ENCODE peak calls at places on chromosomes 4 and X, in eight cellular contexts. B is AG09309, I is choroid plexus epithelial cell, N is MM.1S, L is sigmoid colon, J is heart right ventricle, P is SK-N-SH, T is stomach. V is an unnamed sample.

GRCh38 chr4:152501846-152502536 is 33.9 kb downstream of the FBXW7 start:
- DNase-seq in L (no peak), P (no peak), B (no peak), J (no peak), N (no peak), I (peak), T (no peak), V (peak)

GRCh38 chr4:128553665-128554515 is 255.6 kb upstream of the JADE1 start:
- DNase-seq in P (peak), J (no peak), L (no peak), T (no peak), B (no peak), I (peak), N (peak), V (no peak)

GRCh38 chr4:65943076-65943475 is 272.8 kb upstream of the EPHA5 start:
- DNase-seq in N (no peak), P (no peak), B (peak), I (peak), J (no peak), T (no peak), L (no peak), V (no peak)

GRCh38 chr4:31020363-31020762 is 300.2 kb downstream of the PCDH7 start:
- DNase-seq in B (no peak), J (no peak), T (no peak), P (no peak), N (no peak), L (no peak), I (no peak), V (no peak)

GRCh38 chr4:126338572-126338971 is 1023.8 kb downstream of the FAT4 start:
- DNase-seq in J (no peak), B (no peak), I (no peak), P (peak), L (no peak), N (no peak), T (no peak), V (no peak)

GRCh38 chrX:85964744-85965143 is 82.6 kb downstream of the CHM start:
- DNase-seq in P (no peak), L (no peak), B (no peak), J (no peak), I (peak), T (no peak), N (no peak), V (no peak)

GRCh38 chr4:36823199-36823967 is 421.2 kb upstream of the NWD2 start:
- DNase-seq in I (no peak), N (peak), L (no peak), T (no peak), B (no peak), P (no peak), J (no peak), V (peak)

GRCh38 chrX:106976416-106976815 is 23.6 kb downstream of the MORC4 start:
- DNase-seq in N (no peak), B (no peak), T (no peak), J (no peak), P (no peak), L (no peak), I (no peak), V (no peak)

GRCh38 chrX:10117301-10117700 is 39.5 kb upstream of the CLCN4 start:
- DNase-seq in P (no peak), N (no peak), B (no peak), L (no peak), J (no peak), I (no peak), T (no peak), V (no peak)

GRCh38 chr4:15893967-15894366 is 44.6 kb downstream of the FGFBP1 start:
- DNase-seq in I (peak), L (no peak), B (peak), T (no peak), N (no peak), J (no peak), P (no peak), V (no peak)

GRCh38 chrX:138859421-138859820 is 147.9 kb upstream of the FGF13 start:
- DNase-seq in J (no peak), L (no peak), I (no peak), B (no peak), P (no peak), N (no peak), T (no peak), V (no peak)

GRCh38 chr4:95170176-95170575 is 378.6 kb downstream of the UNC5C start:
- DNase-seq in P (no peak), B (no peak), L (no peak), I (no peak), T (no peak), J (no peak), N (no peak), V (no peak)

GRCh38 chr4:21554036-21554435 is 394.5 kb downstream of the KCNIP4 start:
- DNase-seq in T (no peak), N (no peak), P (peak), L (no peak), J (no peak), B (no peak), I (no peak), V (no peak)

GRCh38 chrX:65726708-65727107 is 59.3 kb downstream of the MSN start:
- DNase-seq in N (no peak), T (no peak), B (no peak), J (no peak), I (no peak), L (no peak), P (no peak), V (no peak)

GRCh38 chrX:102934624-102935023 is 2.4 kb upstream of the RAB40AL start:
- DNase-seq in L (no peak), N (peak), J (no peak), B (no peak), T (peak), P (peak), I (peak), V (peak)

GRCh38 chr4:85149656-85150055 is 183.2 kb upstream of the WDFY3 start:
- DNase-seq in T (no peak), L (no peak), N (no peak), P (no peak), I (peak), J (no peak), B (peak), V (no peak)

GRCh38 chr4:100977746-100978397 is 369.5 kb downstream of the PPP3CA start:
- DNase-seq in J (no peak), T (no peak), N (no peak), B (peak), P (peak), L (no peak), I (peak), V (no peak)

GRCh38 chrX:116185163-116185562 is 14.6 kb downstream of the AGTR2 start:
- DNase-seq in I (no peak), N (no peak), L (no peak), P (no peak), J (no peak), T (no peak), B (no peak), V (no peak)

GRCh38 chr4:3708611-3709010 is 57.6 kb upstream of the ADRA2C start:
- DNase-seq in N (no peak), J (no peak), B (no peak), I (no peak), T (no peak), P (no peak), L (no peak), V (no peak)

GRCh38 chr4:75724867-75725724 is 719 bp downstream of the USO1 start:
- DNase-seq in L (peak), I (peak), N (peak), P (peak), B (no peak), J (peak), T (peak), V (peak)

GRCh38 chr4:78057135-78057599 is at the start of gene FRAS1:
- DNase-seq in J (peak), P (peak), I (peak), N (no peak), T (no peak), L (peak), B (no peak), V (no peak)

GRCh38 chr4:152485726-152486276 is 50.1 kb downstream of the FBXW7 start:
- DNase-seq in B (peak), N (no peak), L (no peak), J (no peak), I (peak), P (no peak), T (no peak), V (peak)

GRCh38 chr4:159341486-159341885 is 238.6 kb downstream of the RAPGEF2 start:
- DNase-seq in P (no peak), N (no peak), L (no peak), T (no peak), I (peak), J (no peak), B (no peak), V (no peak)

GRCh38 chr4:151147000-151147399 is 47.6 kb downstream of the RPS3A start:
- DNase-seq in J (no peak), N (no peak), T (no peak), I (peak), L (no peak), B (no peak), P (no peak), V (no peak)

GRCh38 chr4:85783483-85783882 is 308.5 kb downstream of the ARHGAP24 start:
- DNase-seq in I (peak), J (no peak), B (peak), P (no peak), L (no peak), T (no peak), N (no peak), V (peak)

GRCh38 chr4:184805462-184806245 is 20.1 kb downstream of the ACSL1 start:
- DNase-seq in T (peak), N (no peak), B (no peak), J (peak), I (no peak), L (no peak), P (peak), V (peak)

GRCh38 chr4:22385615-22386014 is 130.3 kb downstream of the ADGRA3 start:
- DNase-seq in T (no peak), B (peak), I (peak), J (no peak), P (no peak), N (no peak), L (no peak), V (no peak)

GRCh38 chr4:120664851-120665250 is 257.7 kb downstream of the PRDM5 start:
- DNase-seq in I (no peak), L (no peak), B (no peak), N (no peak), T (no peak), J (no peak), P (no peak), V (no peak)

GRCh38 chr4:15652191-15652590 is 3.0 kb downstream of the FBXL5 start:
- DNase-seq in L (no peak), N (no peak), T (no peak), J (no peak), I (no peak), P (no peak), B (no peak), V (no peak)

GRCh38 chrX:11100281-11101035 is 10.7 kb upstream of the HCCS start:
- DNase-seq in T (peak), N (no peak), I (peak), P (peak), L (peak), J (no peak), B (no peak), V (no peak)

GRCh38 chr4:51906167-51906647 is 63.3 kb downstream of the DCUN1D4 start:
- DNase-seq in T (no peak), N (no peak), I (no peak), L (no peak), P (no peak), J (no peak), B (no peak), V (peak)

GRCh38 chrX:112865464-112866025 is 24.9 kb upstream of the AMOT start:
- DNase-seq in L (no peak), B (no peak), N (no peak), I (no peak), J (no peak), P (no peak), T (no peak), V (no peak)

GRCh38 chr4:26242451-26242850 is 78.4 kb upstream of the RBPJ start:
- DNase-seq in J (no peak), N (no peak), P (no peak), I (peak), B (no peak), L (no peak), T (no peak), V (no peak)

GRCh38 chr4:72312032-72312650 is 256.9 kb downstream of the ADAMTS3 start:
- DNase-seq in B (peak), P (no peak), T (peak), J (peak), N (no peak), I (peak), L (peak), V (peak)

GRCh38 chr4:8917321-8917811 is 45.7 kb upstream of the HMX1 start:
- DNase-seq in B (no peak), T (peak), J (no peak), N (no peak), L (peak), I (no peak), P (no peak), V (no peak)

GRCh38 chr4:700587-701264 is 4.9 kb upstream of the PCGF3 start:
- DNase-seq in P (no peak), N (no peak), B (no peak), J (no peak), I (no peak), L (peak), T (no peak), V (no peak)

GRCh38 chr4:47705326-47705981 is 132.4 kb downstream of the CORIN start:
- DNase-seq in L (no peak), J (no peak), P (peak), B (no peak), T (no peak), I (peak), N (peak), V (peak)

GRCh38 chrX:15576019-15576418 is 24.7 kb downstream of the ACE2 start:
- DNase-seq in T (no peak), N (no peak), B (no peak), L (no peak), J (no peak), P (no peak), I (no peak), V (no peak)

GRCh38 chrX:27619975-27620374 is 29.8 kb downstream of the DCAF8L2 start:
- DNase-seq in I (peak), B (no peak), J (no peak), L (no peak), N (peak), P (no peak), T (no peak), V (peak)

GRCh38 chr4:39062499-39062898 is 467 bp downstream of the KLHL5 start:
- DNase-seq in I (no peak), P (peak), N (no peak), L (no peak), B (no peak), T (no peak), J (no peak), V (peak)

GRCh38 chr4:168831585-168831918 is 178.5 kb downstream of the CBR4 start:
- DNase-seq in N (no peak), T (no peak), I (no peak), B (no peak), L (no peak), J (no peak), P (peak), V (no peak)

GRCh38 chr4:168830777-168831512 is 179.1 kb downstream of the CBR4 start:
- DNase-seq in L (no peak), T (no peak), B (no peak), I (peak), P (peak), N (no peak), J (no peak), V (no peak)

GRCh38 chr4:168831919-168832745 is 177.9 kb downstream of the CBR4 start:
- DNase-seq in N (peak), P (peak), T (peak), B (no peak), L (peak), J (peak), I (peak), V (peak)

GRCh38 chr4:168835880-168836454 is 174.1 kb downstream of the CBR4 start:
- DNase-seq in T (no peak), P (no peak), B (no peak), I (no peak), N (no peak), L (no peak), J (no peak), V (no peak)

GRCh38 chr4:168832746-168833575 is 177.1 kb downstream of the CBR4 start:
- DNase-seq in L (peak), T (peak), J (peak), B (no peak), N (no peak), I (no peak), P (peak), V (no peak)
- TF ChIP-seq CTCF in L (no peak), T (no peak), J (no peak), B (peak), N (no peak), I (peak), P (peak), V (no peak)

DNA sequence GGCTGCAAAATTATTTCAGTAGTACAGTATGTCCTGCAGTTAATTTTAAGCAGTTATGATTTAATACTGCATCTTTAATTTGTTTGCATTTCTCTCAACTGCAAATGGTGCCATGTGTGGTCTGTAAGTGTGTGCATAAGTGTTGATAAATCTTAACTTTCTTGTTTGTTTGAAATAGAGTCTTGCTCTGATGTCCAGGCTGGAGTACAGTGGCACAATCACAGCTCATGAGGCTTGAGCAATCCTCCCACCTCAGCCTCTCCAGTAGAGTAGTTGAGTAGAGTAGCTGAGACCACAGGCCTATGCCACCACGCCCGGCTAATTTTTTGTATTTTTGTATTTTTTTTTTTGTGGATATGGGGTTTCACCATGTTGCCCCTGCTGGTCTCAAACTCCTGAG is 322.5 kb upstream of the NR3C2 start:
- DNase-seq in I (no peak), J (no peak), N (no peak), B (no peak), P (no peak), L (no peak), T (no peak), V (no peak)
- TF ChIP-seq CTCF in I (no peak), J (no peak), N (no peak), B (no peak), P (no peak), L (no peak), T (no peak), V (no peak)

DNA sequence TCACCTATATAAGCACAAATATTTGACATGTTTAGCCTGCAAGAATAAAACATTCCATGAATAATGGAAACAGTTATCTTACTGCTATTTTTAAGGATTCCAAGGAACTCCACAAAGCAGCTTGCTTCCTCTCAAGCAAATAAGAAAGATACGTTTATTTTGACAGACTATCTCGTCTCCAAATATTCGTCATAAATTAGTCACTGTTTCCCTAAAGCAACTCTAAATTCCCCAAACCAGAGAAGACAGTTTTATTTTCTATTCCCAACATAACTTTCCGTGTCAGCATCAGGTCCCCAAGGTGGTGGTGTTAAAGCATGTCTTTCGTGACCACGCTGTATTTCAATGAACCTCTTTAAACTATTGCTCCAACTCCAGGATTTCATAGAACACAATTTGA is 24.3 kb upstream of the DKK2 start:
- DNase-seq in J (no peak), T (no peak), B (no peak), I (peak), L (no peak), N (no peak), P (no peak), V (no peak)
- TF ChIP-seq CTCF in J (no peak), T (no peak), B (no peak), I (no peak), L (no peak), N (no peak), P (no peak), V (no peak)

DNA sequence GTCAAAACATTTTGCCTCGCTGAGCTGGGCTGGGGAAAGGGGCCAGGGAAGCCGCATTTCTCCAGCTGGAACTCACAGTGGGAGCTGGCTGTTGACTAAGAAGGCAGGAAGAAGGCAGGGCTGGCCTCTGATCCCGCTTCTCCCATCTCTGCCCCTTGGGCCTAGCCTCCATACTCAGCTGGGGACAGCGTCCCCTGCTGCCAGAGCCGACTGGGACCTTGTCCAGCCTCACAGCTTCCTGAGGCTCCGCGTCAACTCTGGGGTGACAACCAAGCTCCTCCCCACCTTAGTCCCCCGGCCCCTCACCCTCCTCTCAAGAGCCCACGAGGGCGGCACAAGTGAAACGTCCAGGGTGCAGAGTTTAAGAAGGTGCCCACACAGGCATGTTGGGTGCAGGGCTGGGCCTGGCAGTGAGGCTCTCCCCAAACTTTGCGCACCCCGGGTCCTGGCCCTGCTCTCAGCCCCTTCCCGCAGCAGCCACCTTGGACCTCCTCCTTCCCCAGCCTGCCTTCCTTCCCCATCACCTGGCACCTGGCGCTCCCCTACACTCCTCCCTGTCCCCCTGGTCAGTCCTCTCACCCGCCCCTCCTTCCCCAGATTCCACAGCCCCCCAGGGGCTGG is 100.8 kb downstream of the PSAPL1 start:
- DNase-seq in B (no peak), L (no peak), T (no peak), J (no peak), N (no peak), I (peak), P (no peak), V (no peak)
- TF ChIP-seq CTCF in B (no peak), L (no peak), T (no peak), J (no peak), N (no peak), I (peak), P (no peak), V (no peak)

GRCh38 chrX:40877869-40878268 is 142.5 kb upstream of the MED14 start:
- DNase-seq in P (peak), T (no peak), I (peak), N (peak), B (no peak), J (no peak), L (no peak), V (peak)
- TF ChIP-seq CTCF in P (peak), T (no peak), I (peak), N (peak), B (peak), J (peak), L (peak), V (peak)

GRCh38 chrX:2967998-2968909 is 38.1 kb upstream of the ARSH start:
- DNase-seq in L (no peak), P (no peak), N (no peak), B (no peak), T (no peak), I (peak), J (peak), V (no peak)
- TF ChIP-seq CTCF in L (no peak), P (no peak), N (no peak), B (no peak), T (no peak), I (peak), J (no peak), V (no peak)